ENCODE peak calls at places on chromosomes 7 and 10, in five cellular contexts. V is CD4-positive, alpha-beta T cell; G is fibroblast of mammary gland; T is neuronal stem cell; U is GM03348. A is an unnamed sample.

GRCh38 chr10:55852850-55853249 is 508.2 kb downstream of the ZWINT start:
- DNase-seq in U (no peak), G (no peak), T (no peak), V (no peak), A (no peak)

GRCh38 chr7:6226194-6226799 is 46.1 kb downstream of the CYTH3 start:
- DNase-seq in T (no peak), U (peak; percentile 82), V (no peak), G (peak; percentile 83), A (no peak)

GRCh38 chr10:56269181-56269580 is 91.9 kb downstream of the ZWINT start:
- DNase-seq in V (no peak), G (no peak), T (no peak), U (no peak), A (no peak)

GRCh38 chr7:44381494-44382220 is 56.3 kb upstream of the CAMK2B start:
- DNase-seq in U (no peak), V (no peak), G (no peak), T (no peak), A (no peak)

GRCh38 chr10:81943583-81943982 is 68.6 kb downstream of the NRG3 start:
- DNase-seq in V (no peak), T (no peak), U (no peak), G (no peak), A (no peak)

GRCh38 chr10:116740971-116741370 is 1.4 kb downstream of the HSPA12A start:
- DNase-seq in T (no peak), G (no peak), U (peak; percentile 29), V (no peak), A (no peak)

GRCh38 chr7:66844552-66845381 is 76.3 kb upstream of the TMEM248 start:
- DNase-seq in T (peak; percentile 99), V (peak; percentile 98), U (peak; percentile 100), G (peak; percentile 98), A (peak; percentile 100)

GRCh38 chr7:70241776-70242175 is 643.5 kb downstream of the AUTS2 start:
- DNase-seq in U (no peak), G (no peak), V (no peak), T (no peak), A (no peak)

GRCh38 chr7:151814400-151814914 is 62.5 kb downstream of the PRKAG2 start:
- DNase-seq in V (no peak), U (peak; percentile 23), T (peak; percentile 21), G (no peak), A (no peak)

GRCh38 chr7:42527004-42527403 is 290.0 kb upstream of the GLI3 start:
- DNase-seq in U (no peak), T (no peak), G (no peak), V (no peak), A (no peak)

GRCh38 chr10:61900829-61901783 is at the start of gene ARID5B:
- DNase-seq in V (peak; percentile 46), U (peak; percentile 66), T (peak; percentile 50), G (peak; percentile 80), A (peak; percentile 82)